ENCODE peak calls at places on chromosomes 6 and 20, in ten cellular contexts. A, P, E, W, O, X, Y, N, F and H are unnamed samples.
A peak's percentile ranks its signal among the peaks of the same experiment; 100 is the strongest.

GRCh38 chr6:34154668-34155447 is 9.0 kb upstream of the GRM4 start:
- DNase-seq in A (peak; percentile 74), P (no peak), E (peak; percentile 90), W (peak; percentile 66), O (no peak), X (peak; percentile 84), Y (peak; percentile 81), N (peak; percentile 46), F (peak; percentile 91), H (peak; percentile 19)

GRCh38 chr6:116381000-116381399 is 10.3 kb downstream of the DSE start:
- DNase-seq in A (no peak), P (no peak), E (no peak), W (no peak), O (no peak), X (no peak), Y (no peak), N (peak; percentile 16), F (no peak), H (no peak)

GRCh38 chr6:157455028-157455714 is 74.2 kb downstream of the ZDHHC14 start:
- DNase-seq in A (no peak), P (no peak), E (no peak), W (no peak), O (no peak), X (peak; percentile 8), Y (no peak), N (no peak), F (no peak), H (no peak)

GRCh38 chr6:21908117-21908848 is 314.7 kb downstream of the SOX4 start:
- DNase-seq in A (no peak), P (no peak), E (no peak), W (no peak), O (no peak), X (no peak), Y (no peak), N (no peak), F (no peak), H (no peak)

GRCh38 chr20:36957875-36958667 is 6.6 kb upstream of the SAMHD1 start:
- DNase-seq in A (no peak), P (no peak), E (no peak), W (peak; percentile 53), O (no peak), X (no peak), Y (no peak), N (no peak), F (no peak), H (no peak)

GRCh38 chr6:80523531-80523970 is 417.1 kb downstream of the BCKDHB start:
- DNase-seq in A (no peak), P (no peak), E (no peak), W (no peak), O (peak; percentile 88), X (no peak), Y (no peak), N (peak; percentile 74), F (no peak), H (no peak)

GRCh38 chr6:44652551-44652950 is 265.0 kb downstream of the CDC5L start:
- DNase-seq in A (no peak), P (no peak), E (no peak), W (no peak), O (no peak), X (no peak), Y (no peak), N (peak; percentile 75), F (no peak), H (no peak)

GRCh38 chr6:63452117-63452516 is 120.2 kb upstream of the LOC128125822 start:
- DNase-seq in A (no peak), P (no peak), E (no peak), W (no peak), O (no peak), X (no peak), Y (no peak), N (peak; percentile 30), F (no peak), H (no peak)

GRCh38 chr6:154766993-154767392 is 33.8 kb downstream of the SCAF8 start:
- DNase-seq in A (no peak), P (no peak), E (no peak), W (no peak), O (peak; percentile 6), X (no peak), Y (no peak), N (peak; percentile 63), F (no peak), H (no peak)

GRCh38 chr6:134398453-134398852 is 80.5 kb upstream of the SGK1 start:
- DNase-seq in A (no peak), P (no peak), E (no peak), W (no peak), O (no peak), X (no peak), Y (no peak), N (peak; percentile 86), F (no peak), H (peak; percentile 19)

GRCh38 chr6:163347021-163347446 is 67.5 kb upstream of the QKI start:
- DNase-seq in A (no peak), P (no peak), E (no peak), W (no peak), O (no peak), X (no peak), Y (peak; percentile 70), N (peak; percentile 22), F (no peak), H (no peak)

GRCh38 chr6:10420546-10421507 is 6.0 kb upstream of the TFAP2A start:
- DNase-seq in A (no peak), P (no peak), E (no peak), W (no peak), O (no peak), X (no peak), Y (no peak), N (no peak), F (no peak), H (no peak)

GRCh38 chr20:63692436-63693078 is 3.9 kb upstream of the TNFRSF6B start:
- DNase-seq in A (no peak), P (no peak), E (peak; percentile 46), W (peak; percentile 70), O (no peak), X (no peak), Y (no peak), N (peak; percentile 77), F (no peak), H (no peak)

GRCh38 chr6:129364767-129365166 is 345.2 kb downstream of the ARHGAP18 start:
- DNase-seq in A (no peak), P (no peak), E (no peak), W (no peak), O (no peak), X (no peak), Y (no peak), N (no peak), F (no peak), H (no peak)

GRCh38 chr6:155604991-155605390 is 149.4 kb upstream of the NOX3 start:
- DNase-seq in A (no peak), P (no peak), E (no peak), W (no peak), O (no peak), X (no peak), Y (no peak), N (peak; percentile 50), F (no peak), H (no peak)

GRCh38 chr6:63188828-63189227 is 22.4 kb upstream of the FKBP1C start:
- DNase-seq in A (no peak), P (no peak), E (no peak), W (no peak), O (no peak), X (no peak), Y (no peak), N (no peak), F (no peak), H (no peak)

GRCh38 chr6:72748759-72749158 is 126.9 kb downstream of the KCNQ5 start:
- DNase-seq in A (no peak), P (no peak), E (peak; percentile 12), W (no peak), O (no peak), X (no peak), Y (peak; percentile 82), N (peak; percentile 95), F (peak; percentile 85), H (no peak)

GRCh38 chr20:37529214-37529967 is 1.7 kb upstream of the BLCAP start:
- DNase-seq in A (no peak), P (no peak), E (no peak), W (no peak), O (no peak), X (no peak), Y (no peak), N (no peak), F (no peak), H (no peak)

GRCh38 chr6:48318670-48319069 is 207.7 kb upstream of the PTCHD4 start:
- DNase-seq in A (no peak), P (no peak), E (no peak), W (no peak), O (no peak), X (no peak), Y (no peak), N (peak; percentile 35), F (no peak), H (no peak)

GRCh38 chr6:163335671-163336545 is 78.6 kb upstream of the QKI start:
- DNase-seq in A (no peak), P (no peak), E (no peak), W (peak; percentile 85), O (no peak), X (no peak), Y (no peak), N (no peak), F (no peak), H (no peak)

GRCh38 chr20:34703573-34704176 is 469 bp upstream of the TP53INP2 start:
- DNase-seq in A (no peak), P (no peak), E (peak; percentile 22), W (no peak), O (peak; percentile 15), X (no peak), Y (no peak), N (peak; percentile 61), F (no peak), H (no peak)

GRCh38 chr20:25227317-25227831 is 20.5 kb upstream of the PYGB start:
- DNase-seq in A (no peak), P (no peak), E (no peak), W (peak; percentile 77), O (peak; percentile 68), X (no peak), Y (peak; percentile 61), N (peak; percentile 91), F (no peak), H (no peak)

GRCh38 chr6:36625161-36625919 is 31.2 kb downstream of the SRSF3 start:
- DNase-seq in A (no peak), P (no peak), E (no peak), W (peak; percentile 84), O (peak; percentile 82), X (no peak), Y (no peak), N (no peak), F (no peak), H (no peak)

GRCh38 chr6:163661271-163661671 is 246.8 kb downstream of the QKI start:
- DNase-seq in A (no peak), P (no peak), E (no peak), W (no peak), O (no peak), X (no peak), Y (no peak), N (no peak), F (peak; percentile 66), H (no peak)

GRCh38 chr6:141056945-141057635 is 1075.6 kb upstream of the GJE1 start:
- DNase-seq in A (no peak), P (no peak), E (no peak), W (no peak), O (no peak), X (no peak), Y (no peak), N (peak; percentile 16), F (no peak), H (no peak)